ENCODE peak calls at places on chromosomes 5 and 9, in five cellular contexts. One of them, this sample, is unnamed.

GRCh38 chr5:91281409-91281808 is 101.7 kb downstream of the ARRDC3 start:
- DNase-seq in heart right ventricle: no peak
- DNase-seq in GM23248: peak; percentile 93
- DNase-seq in ovary: no peak
- DNase-seq in Peyer's patch: no peak
- DNase-seq in this sample: no peak

GRCh38 chr5:149854881-149855280 is 89.7 kb downstream of the PDE6A start:
- DNase-seq in heart right ventricle: no peak
- DNase-seq in GM23248: no peak
- DNase-seq in ovary: no peak
- DNase-seq in Peyer's patch: no peak
- DNase-seq in this sample: no peak

GRCh38 chr5:78547731-78548189 is 100.8 kb downstream of the LHFPL2 start:
- DNase-seq in heart right ventricle: peak; percentile 84
- DNase-seq in GM23248: peak; percentile 97
- DNase-seq in ovary: peak; percentile 80
- DNase-seq in Peyer's patch: no peak
- DNase-seq in this sample: no peak

GRCh38 chr9:15253786-15254185 is 53.2 kb downstream of the TTC39B start:
- DNase-seq in heart right ventricle: no peak
- DNase-seq in GM23248: no peak
- DNase-seq in ovary: no peak
- DNase-seq in Peyer's patch: no peak
- DNase-seq in this sample: no peak

GRCh38 chr5:154358410-154359221 is 87.2 kb upstream of the SAP30L start:
- DNase-seq in heart right ventricle: no peak
- DNase-seq in GM23248: no peak
- DNase-seq in ovary: peak; percentile 49
- DNase-seq in Peyer's patch: no peak
- DNase-seq in this sample: no peak

GRCh38 chr5:136080113-136080482 is 51.3 kb downstream of the TGFBI start:
- DNase-seq in heart right ventricle: no peak
- DNase-seq in GM23248: no peak
- DNase-seq in ovary: no peak
- DNase-seq in Peyer's patch: no peak
- DNase-seq in this sample: no peak

GRCh38 chr5:166772770-166773169 is 1518.7 kb upstream of the WWC1 start:
- DNase-seq in heart right ventricle: no peak
- DNase-seq in GM23248: peak; percentile 3
- DNase-seq in ovary: no peak
- DNase-seq in Peyer's patch: no peak
- DNase-seq in this sample: no peak

GRCh38 chr9:25678147-25678666 is at the start of gene TUSC1:
- DNase-seq in heart right ventricle: peak; percentile 88
- DNase-seq in GM23248: peak; percentile 94
- DNase-seq in ovary: peak; percentile 89
- DNase-seq in Peyer's patch: peak; percentile 88
- DNase-seq in this sample: peak; percentile 86

GRCh38 chr5:66864240-66864884 is 268.2 kb downstream of the MAST4 start:
- DNase-seq in heart right ventricle: no peak
- DNase-seq in GM23248: peak; percentile 78
- DNase-seq in ovary: no peak
- DNase-seq in Peyer's patch: no peak
- DNase-seq in this sample: no peak

GRCh38 chr5:59999056-59999455 is 105.5 kb upstream of the PDE4D start:
- DNase-seq in heart right ventricle: no peak
- DNase-seq in GM23248: no peak
- DNase-seq in ovary: no peak
- DNase-seq in Peyer's patch: no peak
- DNase-seq in this sample: no peak

GRCh38 chr5:124511791-124512190 is 234.6 kb downstream of the ZNF608 start:
- DNase-seq in heart right ventricle: no peak
- DNase-seq in GM23248: peak; percentile 38
- DNase-seq in ovary: no peak
- DNase-seq in Peyer's patch: no peak
- DNase-seq in this sample: no peak

GRCh38 chr9:109323771-109324170 is 2.9 kb upstream of the EPB41L4B start:
- DNase-seq in heart right ventricle: no peak
- DNase-seq in GM23248: no peak
- DNase-seq in ovary: no peak
- DNase-seq in Peyer's patch: no peak
- DNase-seq in this sample: no peak

GRCh38 chr5:9069650-9070049 is 476.2 kb downstream of the SEMA5A start:
- DNase-seq in heart right ventricle: no peak
- DNase-seq in GM23248: no peak
- DNase-seq in ovary: no peak
- DNase-seq in Peyer's patch: no peak
- DNase-seq in this sample: no peak

GRCh38 chr9:108512426-108513173 is 343.2 kb downstream of the ACTL7B start:
- DNase-seq in heart right ventricle: no peak
- DNase-seq in GM23248: peak; percentile 53
- DNase-seq in ovary: no peak
- DNase-seq in Peyer's patch: no peak
- DNase-seq in this sample: no peak

GRCh38 chr5:119022773-119023172 is 34.4 kb upstream of the DTWD2 start:
- DNase-seq in heart right ventricle: no peak
- DNase-seq in GM23248: no peak
- DNase-seq in ovary: no peak
- DNase-seq in Peyer's patch: no peak
- DNase-seq in this sample: no peak

GRCh38 chr5:82467006-82467561 is 188.9 kb upstream of the RPS23 start:
- DNase-seq in heart right ventricle: no peak
- DNase-seq in GM23248: peak; percentile 70
- DNase-seq in ovary: peak; percentile 24
- DNase-seq in Peyer's patch: no peak
- DNase-seq in this sample: no peak

GRCh38 chr9:91515074-91515687 is 91.5 kb upstream of the NFIL3 start:
- DNase-seq in heart right ventricle: no peak
- DNase-seq in GM23248: peak; percentile 97
- DNase-seq in ovary: peak; percentile 44
- DNase-seq in Peyer's patch: no peak
- DNase-seq in this sample: no peak

GRCh38 chr5:10352404-10353240 is 873 bp upstream of the MARCHF6 start:
- DNase-seq in heart right ventricle: no peak
- DNase-seq in GM23248: peak; percentile 69
- DNase-seq in ovary: no peak
- DNase-seq in Peyer's patch: no peak
- DNase-seq in this sample: no peak

GRCh38 chr5:39370555-39371366 is 6.5 kb upstream of the C9 start:
- DNase-seq in heart right ventricle: no peak
- DNase-seq in GM23248: peak; percentile 46
- DNase-seq in ovary: no peak
- DNase-seq in Peyer's patch: no peak
- DNase-seq in this sample: peak; percentile 56

GRCh38 chr5:180172447-180173197 is 36.4 kb downstream of the RASGEF1C start:
- DNase-seq in heart right ventricle: peak; percentile 51
- DNase-seq in GM23248: peak; percentile 17
- DNase-seq in ovary: peak; percentile 45
- DNase-seq in Peyer's patch: no peak
- DNase-seq in this sample: no peak

GRCh38 chr5:65327582-65327981 is 154.1 kb downstream of the ADAMTS6 start:
- DNase-seq in heart right ventricle: no peak
- DNase-seq in GM23248: peak; percentile 26
- DNase-seq in ovary: no peak
- DNase-seq in Peyer's patch: no peak
- DNase-seq in this sample: no peak

GRCh38 chr9:124409410-124409809 is 5.8 kb downstream of the PSMB7 start:
- DNase-seq in heart right ventricle: no peak
- DNase-seq in GM23248: no peak
- DNase-seq in ovary: no peak
- DNase-seq in Peyer's patch: no peak
- DNase-seq in this sample: no peak

GRCh38 chr5:143543358-143544255 is 140.1 kb upstream of the NR3C1 start:
- DNase-seq in heart right ventricle: no peak
- DNase-seq in GM23248: peak; percentile 85
- DNase-seq in ovary: no peak
- DNase-seq in Peyer's patch: no peak
- DNase-seq in this sample: no peak

GRCh38 chr5:119328753-119329602 is 26.8 kb upstream of the TNFAIP8 start:
- DNase-seq in heart right ventricle: no peak
- DNase-seq in GM23248: peak; percentile 61
- DNase-seq in ovary: no peak
- DNase-seq in Peyer's patch: no peak
- DNase-seq in this sample: no peak

GRCh38 chr5:2269656-2270055 is 386.9 kb upstream of the IRX4 start:
- DNase-seq in heart right ventricle: no peak
- DNase-seq in GM23248: no peak
- DNase-seq in ovary: no peak
- DNase-seq in Peyer's patch: no peak
- DNase-seq in this sample: no peak

GRCh38 chr5:61822584-61822983 is 483.4 kb upstream of the KIF2A start:
- DNase-seq in heart right ventricle: no peak
- DNase-seq in GM23248: no peak
- DNase-seq in ovary: no peak
- DNase-seq in Peyer's patch: no peak
- DNase-seq in this sample: no peak

GRCh38 chr9:137959641-137960411 is 82.2 kb downstream of the CACNA1B start:
- DNase-seq in heart right ventricle: no peak
- DNase-seq in GM23248: no peak
- DNase-seq in ovary: no peak
- DNase-seq in Peyer's patch: peak; percentile 38
- DNase-seq in this sample: no peak

GRCh38 chr5:123485275-123485674 is 26.7 kb upstream of the CSNK1G3 start:
- DNase-seq in heart right ventricle: no peak
- DNase-seq in GM23248: peak; percentile 17
- DNase-seq in ovary: no peak
- DNase-seq in Peyer's patch: no peak
- DNase-seq in this sample: no peak

GRCh38 chr5:75337366-75338021 is 474 bp downstream of the HMGCR start:
- DNase-seq in heart right ventricle: no peak
- DNase-seq in GM23248: peak; percentile 69
- DNase-seq in ovary: peak; percentile 63
- DNase-seq in Peyer's patch: no peak
- DNase-seq in this sample: peak; percentile 34

GRCh38 chr5:176436641-176437040 is 11.5 kb upstream of the FAF2 start:
- DNase-seq in heart right ventricle: no peak
- DNase-seq in GM23248: peak; percentile 72
- DNase-seq in ovary: no peak
- DNase-seq in Peyer's patch: no peak
- DNase-seq in this sample: no peak

GRCh38 chr5:175797521-175798038 is 73.8 kb upstream of the CPLX2 start:
- DNase-seq in heart right ventricle: no peak
- DNase-seq in GM23248: no peak
- DNase-seq in ovary: no peak
- DNase-seq in Peyer's patch: no peak
- DNase-seq in this sample: no peak

GRCh38 chr9:91775011-91775707 is 174.9 kb downstream of the ROR2 start:
- DNase-seq in heart right ventricle: peak; percentile 59
- DNase-seq in GM23248: peak; percentile 71
- DNase-seq in ovary: peak; percentile 77
- DNase-seq in Peyer's patch: peak; percentile 62
- DNase-seq in this sample: peak; percentile 59

GRCh38 chr9:124559871-124560270 is 52.7 kb upstream of the NR5A1 start:
- DNase-seq in heart right ventricle: no peak
- DNase-seq in GM23248: peak; percentile 49
- DNase-seq in ovary: no peak
- DNase-seq in Peyer's patch: no peak
- DNase-seq in this sample: no peak

GRCh38 chr9:129572517-129572916 is 48.4 kb downstream of the C9orf50 start:
- DNase-seq in heart right ventricle: no peak
- DNase-seq in GM23248: no peak
- DNase-seq in ovary: no peak
- DNase-seq in Peyer's patch: no peak
- DNase-seq in this sample: no peak

GRCh38 chr9:129569506-129570449 is 51.1 kb downstream of the C9orf50 start:
- DNase-seq in heart right ventricle: no peak
- DNase-seq in GM23248: peak; percentile 62
- DNase-seq in ovary: no peak
- DNase-seq in Peyer's patch: no peak
- DNase-seq in this sample: no peak

GRCh38 chr9:129570450-129571297 is 50.2 kb downstream of the C9orf50 start:
- DNase-seq in heart right ventricle: peak; percentile 50
- DNase-seq in GM23248: peak; percentile 97
- DNase-seq in ovary: peak; percentile 68
- DNase-seq in Peyer's patch: no peak
- DNase-seq in this sample: peak; percentile 46

GRCh38 chr9:129572052-129572425 is 48.9 kb downstream of the C9orf50 start:
- DNase-seq in heart right ventricle: no peak
- DNase-seq in GM23248: no peak
- DNase-seq in ovary: no peak
- DNase-seq in Peyer's patch: no peak
- DNase-seq in this sample: no peak

DNA sequence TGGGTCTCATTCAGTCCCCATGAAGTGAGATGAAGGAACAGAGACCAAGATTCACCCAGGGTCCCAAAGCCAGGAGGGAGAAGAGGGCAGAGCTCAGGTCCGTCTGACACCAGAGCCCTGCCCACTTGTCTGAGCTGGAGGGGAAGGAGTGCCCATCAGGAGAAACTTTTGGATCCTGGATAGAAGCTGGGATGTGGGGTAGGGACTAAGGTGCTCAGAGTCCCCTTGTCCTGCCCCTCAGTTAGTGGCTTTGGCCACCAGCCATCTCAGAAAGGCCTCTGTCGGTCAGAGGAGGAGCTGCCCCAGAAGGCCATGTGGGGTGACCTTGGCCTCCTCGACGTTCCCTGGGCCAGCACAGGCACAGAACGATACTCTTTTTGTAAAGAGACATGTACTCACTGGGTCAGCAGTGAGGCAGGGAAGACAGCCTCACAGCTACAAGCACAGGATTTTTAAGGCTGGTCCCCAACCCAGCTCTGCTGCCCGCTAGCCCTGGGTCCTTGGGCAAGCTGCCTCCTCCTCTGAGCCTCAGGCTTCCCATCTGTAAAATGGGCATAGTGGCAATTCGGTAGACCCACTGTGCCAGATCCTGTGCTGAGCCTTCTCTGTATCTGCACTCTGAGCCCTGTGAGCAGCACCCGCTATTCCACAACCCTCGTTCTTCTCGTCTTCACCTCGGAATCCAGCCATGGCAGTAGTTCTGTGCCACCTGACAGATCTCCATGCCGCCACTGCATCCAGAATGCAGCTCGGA is 49.4 kb downstream of the C9orf50 start:
- DNase-seq in heart right ventricle: no peak
- DNase-seq in GM23248: peak; percentile 38
- DNase-seq in ovary: no peak
- DNase-seq in Peyer's patch: no peak
- DNase-seq in this sample: no peak
- H3K27ac ChIP-seq in heart right ventricle: peak overlapping the region; percentile 78
- H3K27ac ChIP-seq in GM23248: peak overlapping the region; percentile 91
- H3K27ac ChIP-seq in ovary: peak overlapping the region; percentile 91
- H3K27ac ChIP-seq in Peyer's patch: no peak overlapping the region
- H3K27ac ChIP-seq in this sample: no peak overlapping the region

GRCh38 chr9:16505159-16505558 is 365.3 kb downstream of the BNC2 start:
- DNase-seq in heart right ventricle: no peak
- DNase-seq in GM23248: peak; percentile 47
- DNase-seq in ovary: no peak
- DNase-seq in Peyer's patch: no peak
- DNase-seq in this sample: no peak
- H3K4me1 ChIP-seq in heart right ventricle: no peaks in the 10 kb centered on the region
- H3K4me1 ChIP-seq in GM23248: peaks cover 56% of the 10 kb centered on the region
- H3K4me1 ChIP-seq in ovary: peaks cover 13% of the 10 kb centered on the region
- H3K4me1 ChIP-seq in Peyer's patch: no peaks in the 10 kb centered on the region
- H3K4me1 ChIP-seq in this sample: no peaks in the 10 kb centered on the region

GRCh38 chr9:87497080-87497603 is 525 bp upstream of the DAPK1 start:
- DNase-seq in heart right ventricle: no peak
- DNase-seq in GM23248: no peak
- DNase-seq in ovary: no peak
- DNase-seq in Peyer's patch: no peak
- DNase-seq in this sample: no peak
- H3K4me3 ChIP-seq in heart right ventricle: peak overlapping the region; percentile 64
- H3K4me3 ChIP-seq in GM23248: peak overlapping the region; percentile 60
- H3K4me3 ChIP-seq in ovary: peak overlapping the region; percentile 87
- H3K4me3 ChIP-seq in Peyer's patch: peak overlapping the region; percentile 39
- H3K4me3 ChIP-seq in this sample: peak overlapping the region; percentile 89

GRCh38 chr5:395921-396714 is 46.9 kb upstream of the EXOC3 start:
- DNase-seq in heart right ventricle: no peak
- DNase-seq in GM23248: no peak
- DNase-seq in ovary: no peak
- DNase-seq in Peyer's patch: no peak
- DNase-seq in this sample: no peak
- H3K27ac ChIP-seq in heart right ventricle: no peak overlapping the region
- H3K27ac ChIP-seq in GM23248: peak overlapping the region; percentile 91
- H3K27ac ChIP-seq in ovary: no peak overlapping the region
- H3K27ac ChIP-seq in Peyer's patch: no peak overlapping the region
- H3K27ac ChIP-seq in this sample: peak overlapping the region; percentile 50

This sample was measured in lung.